ENCODE peak calls at places on chromosomes 16 and 17, in ten cellular contexts. One of them, this sample, is unnamed.
A peak's percentile ranks its signal among the peaks of the same experiment; 100 is the strongest.

GRCh38 chr16:27640277-27640600 is 90.3 kb downstream of the KATNIP start:
- DNase-seq in left ventricle myocardium inferior: no peak
- DNase-seq in cardiac muscle cell: no peak
- DNase-seq in A673: no peak
- DNase-seq in HepG2: no peak
- DNase-seq in MM.1S: no peak
- DNase-seq in kidney epithelial cell: no peak
- DNase-seq in AG04450: no peak
- DNase-seq in dorsolateral prefrontal cortex: peak; percentile 50
- DNase-seq in AG10803: no peak
- DNase-seq in this sample: no peak

GRCh38 chr17:1693339-1693738 is 8.7 kb upstream of the PRPF8 start:
- DNase-seq in dorsolateral prefrontal cortex: no peak
- DNase-seq in A673: no peak
- DNase-seq in left ventricle myocardium inferior: no peak
- DNase-seq in kidney epithelial cell: no peak
- DNase-seq in AG10803: no peak
- DNase-seq in MM.1S: no peak
- DNase-seq in HepG2: no peak
- DNase-seq in AG04450: no peak
- DNase-seq in cardiac muscle cell: no peak
- DNase-seq in this sample: no peak

GRCh38 chr16:67708368-67708771 is 10.7 kb downstream of the GFOD2 start:
- DNase-seq in A673: no peak
- DNase-seq in AG04450: no peak
- DNase-seq in cardiac muscle cell: no peak
- DNase-seq in AG10803: peak; percentile 70
- DNase-seq in left ventricle myocardium inferior: no peak
- DNase-seq in HepG2: no peak
- DNase-seq in MM.1S: no peak
- DNase-seq in kidney epithelial cell: no peak
- DNase-seq in dorsolateral prefrontal cortex: no peak
- DNase-seq in this sample: no peak

GRCh38 chr17:6671431-6671830 is 19.9 kb downstream of the C17orf100 start:
- DNase-seq in kidney epithelial cell: no peak
- DNase-seq in AG04450: no peak
- DNase-seq in HepG2: no peak
- DNase-seq in dorsolateral prefrontal cortex: no peak
- DNase-seq in left ventricle myocardium inferior: no peak
- DNase-seq in A673: no peak
- DNase-seq in MM.1S: no peak
- DNase-seq in cardiac muscle cell: no peak
- DNase-seq in AG10803: no peak
- DNase-seq in this sample: no peak

GRCh38 chr17:81096741-81097133 is 61.8 kb downstream of the BAIAP2 start:
- DNase-seq in AG04450: no peak
- DNase-seq in kidney epithelial cell: no peak
- DNase-seq in A673: no peak
- DNase-seq in cardiac muscle cell: peak; percentile 33
- DNase-seq in MM.1S: no peak
- DNase-seq in dorsolateral prefrontal cortex: no peak
- DNase-seq in HepG2: no peak
- DNase-seq in left ventricle myocardium inferior: no peak
- DNase-seq in AG10803: no peak
- DNase-seq in this sample: no peak

GRCh38 chr17:46727572-46728348 is 90.7 kb downstream of the WNT3 start:
- DNase-seq in AG10803: peak; percentile 85
- DNase-seq in kidney epithelial cell: peak; percentile 53
- DNase-seq in A673: no peak
- DNase-seq in dorsolateral prefrontal cortex: no peak
- DNase-seq in cardiac muscle cell: peak; percentile 53
- DNase-seq in left ventricle myocardium inferior: no peak
- DNase-seq in AG04450: peak; percentile 45
- DNase-seq in HepG2: no peak
- DNase-seq in MM.1S: no peak
- DNase-seq in this sample: peak; percentile 70

GRCh38 chr16:50704245-50704644 is 10.8 kb downstream of the NOD2 start:
- DNase-seq in cardiac muscle cell: no peak
- DNase-seq in HepG2: no peak
- DNase-seq in left ventricle myocardium inferior: no peak
- DNase-seq in MM.1S: no peak
- DNase-seq in A673: no peak
- DNase-seq in AG10803: no peak
- DNase-seq in dorsolateral prefrontal cortex: no peak
- DNase-seq in AG04450: no peak
- DNase-seq in kidney epithelial cell: no peak
- DNase-seq in this sample: no peak

GRCh38 chr17:34542700-34543336 is 36.6 kb upstream of the TMEM132E start:
- DNase-seq in cardiac muscle cell: peak; percentile 22
- DNase-seq in A673: peak; percentile 2
- DNase-seq in AG04450: no peak
- DNase-seq in left ventricle myocardium inferior: no peak
- DNase-seq in MM.1S: no peak
- DNase-seq in HepG2: no peak
- DNase-seq in kidney epithelial cell: no peak
- DNase-seq in dorsolateral prefrontal cortex: no peak
- DNase-seq in AG10803: peak; percentile 8
- DNase-seq in this sample: no peak

DNA sequence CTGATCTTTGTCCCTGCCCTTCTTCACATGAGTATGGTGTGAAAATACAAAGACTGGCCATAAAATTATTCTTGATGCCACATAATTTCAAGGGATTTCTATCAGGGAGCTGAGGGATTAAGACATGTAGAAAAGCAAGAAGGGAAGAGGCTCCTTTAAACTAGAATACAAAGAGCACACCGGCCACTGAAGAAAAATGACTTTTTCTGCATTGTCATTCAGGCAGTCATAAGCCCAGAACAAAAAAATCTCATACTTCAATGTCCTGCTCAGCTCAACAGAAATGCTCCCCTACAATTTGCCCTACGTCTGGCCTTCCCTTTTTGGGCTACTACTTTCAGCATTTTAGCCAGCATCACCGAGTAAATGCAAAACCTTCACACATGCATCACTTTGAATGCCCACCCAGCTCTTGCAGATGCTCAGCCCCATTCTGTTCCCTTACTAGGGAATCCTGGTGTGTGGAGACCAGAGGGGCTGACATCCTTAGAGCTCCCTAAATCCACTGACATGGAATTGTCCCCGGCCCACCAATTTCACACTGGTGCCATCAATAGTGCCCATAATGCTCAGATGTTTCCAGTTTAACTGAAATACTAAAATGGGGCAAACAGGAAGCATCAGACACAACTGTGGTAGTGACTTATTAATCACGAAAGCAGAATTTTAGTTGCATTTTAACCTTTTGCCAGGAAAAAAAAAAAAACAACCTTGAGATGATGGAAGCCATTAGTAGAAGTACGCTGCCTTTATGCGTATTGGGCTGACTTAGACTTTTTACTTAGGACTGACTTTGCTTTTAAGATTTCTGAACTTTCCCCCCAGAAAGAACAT is 2.7 kb downstream of the MAP3K14 start:
- DNase-seq in A673: no peak
- DNase-seq in AG04450: no peak
- DNase-seq in MM.1S: no peak
- DNase-seq in left ventricle myocardium inferior: no peak
- DNase-seq in AG10803: no peak
- DNase-seq in kidney epithelial cell: no peak
- DNase-seq in cardiac muscle cell: no peak
- DNase-seq in HepG2: no peak
- DNase-seq in dorsolateral prefrontal cortex: no peak
- DNase-seq in this sample: no peak
- H3K4me3 ChIP-seq in A673: no peak overlapping the region
- H3K4me3 ChIP-seq in AG04450: peak overlapping the region; percentile 92
- H3K4me3 ChIP-seq in MM.1S: peak overlapping the region; percentile 68
- H3K4me3 ChIP-seq in left ventricle myocardium inferior: peak overlapping the region; percentile 90
- H3K4me3 ChIP-seq in AG10803: peak overlapping the region; percentile 90
- H3K4me3 ChIP-seq in kidney epithelial cell: peak overlapping the region; percentile 91
- H3K4me3 ChIP-seq in cardiac muscle cell: no peak overlapping the region
- H3K4me3 ChIP-seq in HepG2: no peak overlapping the region
- H3K4me3 ChIP-seq in dorsolateral prefrontal cortex: no peak overlapping the region
- H3K4me3 ChIP-seq in this sample: peak overlapping the region; percentile 92

GRCh38 chr17:49114703-49115102 is 17.9 kb upstream of the B4GALNT2 start:
- DNase-seq in A673: no peak
- DNase-seq in left ventricle myocardium inferior: no peak
- DNase-seq in HepG2: no peak
- DNase-seq in AG10803: no peak
- DNase-seq in dorsolateral prefrontal cortex: no peak
- DNase-seq in AG04450: no peak
- DNase-seq in cardiac muscle cell: no peak
- DNase-seq in kidney epithelial cell: no peak
- DNase-seq in MM.1S: no peak
- DNase-seq in this sample: no peak
- TF ChIP-seq CTCF in A673: no peak
- TF ChIP-seq CTCF in left ventricle myocardium inferior: no peak
- TF ChIP-seq CTCF in HepG2: no peak
- TF ChIP-seq CTCF in AG10803: no peak
- TF ChIP-seq CTCF in dorsolateral prefrontal cortex: no peak
- TF ChIP-seq CTCF in AG04450: no peak
- TF ChIP-seq CTCF in cardiac muscle cell: no peak
- TF ChIP-seq CTCF in kidney epithelial cell: no peak
- TF ChIP-seq CTCF in MM.1S: no peak
- TF ChIP-seq CTCF in this sample: no peak

GRCh38 chr16:3097266-3097665 is 1.8 kb downstream of the ZSCAN10 start:
- DNase-seq in MM.1S: no peak
- DNase-seq in A673: no peak
- DNase-seq in kidney epithelial cell: no peak
- DNase-seq in dorsolateral prefrontal cortex: no peak
- DNase-seq in AG04450: no peak
- DNase-seq in AG10803: no peak
- DNase-seq in HepG2: no peak
- DNase-seq in cardiac muscle cell: no peak
- DNase-seq in left ventricle myocardium inferior: no peak
- DNase-seq in this sample: no peak

GRCh38 chr16:3099732-3100499 is 822 bp upstream of the ZSCAN10 start:
- DNase-seq in kidney epithelial cell: no peak
- DNase-seq in dorsolateral prefrontal cortex: peak; percentile 47
- DNase-seq in AG10803: peak; percentile 82
- DNase-seq in left ventricle myocardium inferior: peak; percentile 94
- DNase-seq in AG04450: peak; percentile 61
- DNase-seq in MM.1S: peak; percentile 92
- DNase-seq in cardiac muscle cell: peak; percentile 93
- DNase-seq in A673: peak; percentile 97
- DNase-seq in HepG2: peak; percentile 81
- DNase-seq in this sample: no peak

GRCh38 chr16:3099395-3099731 is 269 bp upstream of the ZSCAN10 start:
- DNase-seq in kidney epithelial cell: no peak
- DNase-seq in AG04450: no peak
- DNase-seq in A673: no peak
- DNase-seq in cardiac muscle cell: no peak
- DNase-seq in HepG2: no peak
- DNase-seq in left ventricle myocardium inferior: no peak
- DNase-seq in AG10803: no peak
- DNase-seq in MM.1S: no peak
- DNase-seq in dorsolateral prefrontal cortex: no peak
- DNase-seq in this sample: no peak

GRCh38 chr16:3096362-3096761 is 2.7 kb downstream of the ZSCAN10 start:
- DNase-seq in cardiac muscle cell: no peak
- DNase-seq in dorsolateral prefrontal cortex: no peak
- DNase-seq in AG10803: no peak
- DNase-seq in kidney epithelial cell: no peak
- DNase-seq in MM.1S: no peak
- DNase-seq in A673: no peak
- DNase-seq in left ventricle myocardium inferior: no peak
- DNase-seq in AG04450: no peak
- DNase-seq in HepG2: no peak
- DNase-seq in this sample: no peak

DNA sequence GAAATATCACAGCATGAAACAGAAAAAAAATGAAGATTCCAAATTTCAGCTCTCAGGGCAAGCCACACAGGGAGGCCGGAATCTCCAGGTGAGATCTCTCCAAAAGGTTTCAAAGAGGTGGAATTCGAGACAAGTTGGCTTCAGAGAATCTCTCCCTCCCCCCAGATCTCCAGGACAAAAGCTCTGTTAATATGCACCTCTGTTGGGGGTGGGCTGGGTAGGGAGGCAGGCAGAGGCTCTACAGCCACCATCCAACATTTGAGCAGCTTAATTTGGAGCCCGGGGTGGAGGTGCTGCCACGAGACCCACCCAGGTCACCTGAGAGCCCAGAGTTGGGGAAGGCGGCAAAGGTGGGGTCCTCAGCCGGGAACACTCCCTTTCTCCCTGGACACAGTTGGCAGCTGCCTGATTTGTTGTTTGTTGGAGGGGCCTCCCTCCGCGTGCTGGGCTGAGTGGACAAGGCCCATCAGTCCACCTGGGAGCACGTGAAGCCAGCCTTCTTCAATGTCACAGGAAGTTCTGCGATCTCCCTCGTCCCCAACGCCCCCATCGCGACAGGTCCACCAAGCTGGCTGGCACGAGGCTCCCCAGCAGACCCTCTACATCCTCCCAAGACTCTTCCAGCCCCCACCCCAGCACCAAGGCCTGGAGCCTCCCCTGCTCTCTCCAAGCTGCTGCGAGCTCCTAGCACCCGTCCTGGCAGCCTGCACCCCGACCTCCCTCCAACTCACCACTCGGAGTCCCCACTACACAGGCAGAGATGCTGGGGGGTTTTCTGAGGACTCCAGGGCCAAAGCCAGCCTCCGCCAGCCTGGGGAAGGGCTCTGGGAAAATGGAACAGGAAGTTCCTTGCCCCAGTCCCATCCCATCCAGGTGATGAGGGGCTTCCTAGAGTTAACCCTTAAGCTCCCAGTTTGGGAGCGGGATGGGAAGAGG is at the start of gene ZSCAN10:
- DNase-seq in left ventricle myocardium inferior: no peak
- DNase-seq in HepG2: no peak
- DNase-seq in cardiac muscle cell: no peak
- DNase-seq in MM.1S: no peak
- DNase-seq in A673: no peak
- DNase-seq in dorsolateral prefrontal cortex: no peak
- DNase-seq in kidney epithelial cell: no peak
- DNase-seq in AG04450: no peak
- DNase-seq in AG10803: no peak
- DNase-seq in this sample: no peak
- H3K4me3 ChIP-seq in left ventricle myocardium inferior: peak within 1 kb of the TSS; percentile 51
- H3K4me3 ChIP-seq in HepG2: no peak within 1 kb of the TSS
- H3K4me3 ChIP-seq in cardiac muscle cell: peak within 1 kb of the TSS; percentile 15
- H3K4me3 ChIP-seq in MM.1S: peak within 1 kb of the TSS; percentile 40
- H3K4me3 ChIP-seq in A673: no peak within 1 kb of the TSS
- H3K4me3 ChIP-seq in dorsolateral prefrontal cortex: peak within 1 kb of the TSS; percentile 14
- H3K4me3 ChIP-seq in kidney epithelial cell: no peak within 1 kb of the TSS
- H3K4me3 ChIP-seq in AG04450: peak within 1 kb of the TSS; percentile 41
- H3K4me3 ChIP-seq in AG10803: peak within 1 kb of the TSS; percentile 30
- H3K4me3 ChIP-seq in this sample: peak within 1 kb of the TSS; percentile 20

GRCh38 chr16:2298621-2299020 is 30.7 kb upstream of the RNPS1 start:
- DNase-seq in cardiac muscle cell: no peak
- DNase-seq in AG04450: no peak
- DNase-seq in left ventricle myocardium inferior: no peak
- DNase-seq in kidney epithelial cell: no peak
- DNase-seq in HepG2: no peak
- DNase-seq in MM.1S: no peak
- DNase-seq in dorsolateral prefrontal cortex: no peak
- DNase-seq in A673: no peak
- DNase-seq in AG10803: no peak
- DNase-seq in this sample: no peak

GRCh38 chr16:2297506-2297860 is 29.6 kb upstream of the RNPS1 start:
- DNase-seq in MM.1S: no peak
- DNase-seq in A673: no peak
- DNase-seq in dorsolateral prefrontal cortex: no peak
- DNase-seq in left ventricle myocardium inferior: no peak
- DNase-seq in AG04450: no peak
- DNase-seq in AG10803: no peak
- DNase-seq in HepG2: no peak
- DNase-seq in cardiac muscle cell: no peak
- DNase-seq in kidney epithelial cell: no peak
- DNase-seq in this sample: no peak

GRCh38 chr16:2299121-2299914 is 31.4 kb upstream of the RNPS1 start:
- DNase-seq in cardiac muscle cell: no peak
- DNase-seq in HepG2: no peak
- DNase-seq in A673: no peak
- DNase-seq in kidney epithelial cell: no peak
- DNase-seq in AG10803: no peak
- DNase-seq in dorsolateral prefrontal cortex: no peak
- DNase-seq in MM.1S: no peak
- DNase-seq in AG04450: no peak
- DNase-seq in left ventricle myocardium inferior: no peak
- DNase-seq in this sample: no peak

GRCh38 chr16:2295056-2295798 is 27.3 kb upstream of the RNPS1 start:
- DNase-seq in AG10803: no peak
- DNase-seq in kidney epithelial cell: no peak
- DNase-seq in dorsolateral prefrontal cortex: peak; percentile 52
- DNase-seq in A673: no peak
- DNase-seq in MM.1S: peak; percentile 27
- DNase-seq in left ventricle myocardium inferior: no peak
- DNase-seq in AG04450: no peak
- DNase-seq in cardiac muscle cell: no peak
- DNase-seq in HepG2: no peak
- DNase-seq in this sample: no peak

GRCh38 chr16:2296662-2297505 is 29.0 kb upstream of the RNPS1 start:
- DNase-seq in dorsolateral prefrontal cortex: no peak
- DNase-seq in cardiac muscle cell: peak; percentile 40
- DNase-seq in kidney epithelial cell: no peak
- DNase-seq in A673: peak; percentile 33
- DNase-seq in AG04450: no peak
- DNase-seq in left ventricle myocardium inferior: no peak
- DNase-seq in MM.1S: peak; percentile 17
- DNase-seq in HepG2: peak; percentile 54
- DNase-seq in AG10803: peak; percentile 24
- DNase-seq in this sample: no peak
- TF ChIP-seq CTCF in dorsolateral prefrontal cortex: peak; percentile 42
- TF ChIP-seq CTCF in cardiac muscle cell: peak; percentile 49
- TF ChIP-seq CTCF in kidney epithelial cell: peak; percentile 42
- TF ChIP-seq CTCF in A673: peak; percentile 59
- TF ChIP-seq CTCF in AG04450: peak; percentile 30
- TF ChIP-seq CTCF in left ventricle myocardium inferior: peak; percentile 57
- TF ChIP-seq CTCF in MM.1S: peak; percentile 48
- TF ChIP-seq CTCF in HepG2: peak; percentile 78
- TF ChIP-seq CTCF in AG10803: peak; percentile 54
- TF ChIP-seq CTCF in this sample: peak; percentile 52

This sample was measured in BJ.